ENCODE peak calls at places on chromosome 15, in five cellular contexts. E is H9, D is H1, J is neuronal stem cell, I is trophoblast cell. Y is an unnamed sample.

GRCh38 chr15:34900748-34901147 is 68.8 kb downstream of the AQR start:
- DNase-seq in D (no peak), E (no peak), I (no peak), J (no peak), Y (no peak)

GRCh38 chr15:60390931-60391501 is 6.8 kb downstream of the ANXA2 start:
- DNase-seq in I (peak), D (no peak), E (peak), J (peak), Y (peak)

GRCh38 chr15:67720556-67721175 is 104.6 kb upstream of the SKOR1 start:
- DNase-seq in J (no peak), D (no peak), I (no peak), E (no peak), Y (no peak)

GRCh38 chr15:63599401-63600000 is 2.3 kb downstream of the FBXL22 start:
- DNase-seq in I (peak), J (no peak), D (peak), E (peak), Y (peak)

GRCh38 chr15:35693286-35693685 is 147.3 kb upstream of the DPH6 start:
- DNase-seq in E (no peak), J (no peak), D (no peak), I (peak), Y (no peak)

GRCh38 chr15:65547841-65548240 is 17.6 kb downstream of the HACD3 start:
- DNase-seq in E (no peak), J (no peak), I (no peak), D (no peak), Y (no peak)

GRCh38 chr15:63497642-63498100 is 6.7 kb upstream of the USP3 start:
- DNase-seq in E (no peak), I (no peak), D (no peak), J (no peak), Y (peak)

GRCh38 chr15:48076454-48076853 is 44.3 kb upstream of the SLC24A5 start:
- DNase-seq in E (no peak), D (no peak), I (no peak), J (no peak), Y (peak)

GRCh38 chr15:73602992-73603391 is 30.2 kb downstream of the NPTN start:
- DNase-seq in D (no peak), J (no peak), I (peak), E (no peak), Y (peak)

GRCh38 chr15:31084176-31084575 is 17.3 kb downstream of the TRPM1 start:
- DNase-seq in I (no peak), D (no peak), E (no peak), J (no peak), Y (no peak)

GRCh38 chr15:43187544-43188155 is 2.4 kb downstream of the CCNDBP1 start:
- DNase-seq in I (peak), E (no peak), J (no peak), D (no peak), Y (peak)

GRCh38 chr15:79294075-79294474 is 11.6 kb downstream of the ANKRD34C start:
- DNase-seq in D (no peak), E (no peak), I (no peak), J (no peak), Y (no peak)

GRCh38 chr15:62165029-62165792 is at the start of gene C2CD4B:
- DNase-seq in D (peak), E (peak), I (peak), J (peak), Y (peak)

DNA sequence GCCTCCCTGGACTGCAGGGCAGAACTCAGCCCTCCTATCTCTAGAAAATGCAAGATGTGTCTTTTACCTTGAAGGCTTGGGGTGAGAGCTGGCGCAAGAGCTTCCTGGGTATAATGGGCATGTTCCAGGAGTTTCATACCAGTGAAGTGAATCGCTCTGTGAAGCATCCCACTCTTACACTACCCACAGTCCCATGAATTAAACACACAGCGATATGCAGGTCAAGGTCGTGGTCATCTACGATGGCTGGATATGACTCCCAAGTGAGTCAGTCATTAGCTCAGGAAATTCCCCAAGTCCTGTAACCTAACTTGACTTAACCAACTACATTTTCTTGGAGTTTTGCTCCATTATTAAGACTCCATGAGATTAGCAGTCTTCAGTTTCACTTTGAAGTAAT is 439.7 kb downstream of the NTRK3 start:
- DNase-seq in D (no peak), I (peak), E (no peak), J (no peak), Y (peak)
- H2BK120ac ChIP-seq in D (no peak), I (no peak), E (no peak), J (no peak), Y (peak)

DNA sequence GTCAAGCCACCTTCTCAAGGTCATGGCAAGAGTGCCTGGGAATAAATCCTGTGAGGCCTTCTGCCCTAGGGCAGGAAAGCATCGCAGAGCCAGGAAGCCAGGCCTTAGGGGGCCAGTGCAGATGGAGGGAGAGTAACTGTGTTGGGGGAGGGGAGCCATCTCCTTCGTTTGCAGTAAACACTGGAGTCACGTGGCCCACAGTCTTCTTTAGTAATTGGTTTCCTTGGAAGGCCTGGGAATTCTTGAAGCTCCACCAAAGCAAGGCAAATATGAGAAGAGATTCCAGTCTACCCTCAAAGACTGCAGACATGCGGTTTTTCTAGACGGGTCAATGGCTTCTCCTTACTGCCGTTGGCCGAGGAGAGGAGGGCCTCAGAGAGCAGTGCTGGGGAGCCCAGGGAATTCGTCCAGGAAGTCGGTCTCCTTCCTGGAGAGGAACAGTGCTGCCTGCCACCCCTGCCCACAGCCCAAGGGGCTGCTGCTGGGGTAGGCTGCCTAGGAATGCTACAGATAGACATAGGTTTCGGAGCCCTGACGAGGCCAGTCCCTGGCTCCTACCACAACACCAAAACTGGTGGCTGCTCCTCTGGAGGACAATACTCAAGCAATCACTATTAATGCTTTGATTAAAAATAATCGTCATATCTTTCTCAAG is 30.6 kb downstream of the ANP32A start:
- DNase-seq in J (no peak), D (no peak), I (peak), E (peak), Y (peak)
- H2BK12ac ChIP-seq in J (no peak), D (peak), I (no peak), E (no peak), Y (peak)

DNA sequence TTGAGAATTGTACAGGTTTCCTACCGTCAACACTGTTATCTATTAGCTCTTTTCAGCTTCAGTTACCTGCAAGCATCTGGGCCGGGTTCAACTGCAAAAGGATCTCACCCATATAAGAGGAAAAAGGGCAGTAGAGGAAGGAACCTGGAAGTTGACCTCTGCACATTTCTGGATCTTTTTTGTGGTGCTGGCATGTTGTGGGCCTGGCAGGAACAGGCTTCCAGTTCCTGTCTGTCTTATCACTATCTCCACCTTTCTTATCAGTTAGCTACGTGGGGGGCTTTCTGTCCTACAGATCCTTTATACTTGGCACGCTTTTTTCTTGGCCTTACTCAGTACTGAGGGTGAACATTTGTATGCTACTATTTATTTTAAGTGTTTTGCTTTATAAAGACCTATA is 42.2 kb upstream of the TJP1 start:
- DNase-seq in E (no peak), I (no peak), D (no peak), J (no peak), Y (no peak)
- H2BK120ac ChIP-seq in E (no peak), I (no peak), D (no peak), J (no peak), Y (no peak)

GRCh38 chr15:56732135-56732880 is 1.0 kb downstream of the ZNF280D start:
- DNase-seq in J (peak), I (peak), E (no peak), D (no peak), Y (peak)
- H2BK12ac ChIP-seq in J (no peak), I (no peak), E (no peak), D (no peak), Y (no peak)

GRCh38 chr15:99443056-99443756 is 122.6 kb upstream of the MEF2A start:
- DNase-seq in D (no peak), I (no peak), E (no peak), J (no peak), Y (no peak)
- H2BK120ac ChIP-seq in D (no peak), I (no peak), E (no peak), J (no peak), Y (peak)

GRCh38 chr15:96388673-96389072 is 58.2 kb downstream of the NR2F2 start:
- DNase-seq in D (no peak), J (no peak), I (no peak), E (no peak), Y (no peak)

GRCh38 chr15:96393209-96393513 is 62.7 kb downstream of the NR2F2 start:
- DNase-seq in J (no peak), D (no peak), E (no peak), I (peak), Y (no peak)

GRCh38 chr15:96390986-96391385 is 60.5 kb downstream of the NR2F2 start:
- DNase-seq in D (no peak), I (peak), J (no peak), E (no peak), Y (no peak)

GRCh38 chr15:96395687-96396086 is 65.2 kb downstream of the NR2F2 start:
- DNase-seq in D (no peak), E (no peak), I (no peak), J (no peak), Y (no peak)

GRCh38 chr15:96392380-96393208 is 62.1 kb downstream of the NR2F2 start:
- DNase-seq in I (no peak), J (no peak), E (peak), D (peak), Y (no peak)
- H2BK12ac ChIP-seq in I (no peak), J (no peak), E (no peak), D (peak), Y (no peak)

DNA sequence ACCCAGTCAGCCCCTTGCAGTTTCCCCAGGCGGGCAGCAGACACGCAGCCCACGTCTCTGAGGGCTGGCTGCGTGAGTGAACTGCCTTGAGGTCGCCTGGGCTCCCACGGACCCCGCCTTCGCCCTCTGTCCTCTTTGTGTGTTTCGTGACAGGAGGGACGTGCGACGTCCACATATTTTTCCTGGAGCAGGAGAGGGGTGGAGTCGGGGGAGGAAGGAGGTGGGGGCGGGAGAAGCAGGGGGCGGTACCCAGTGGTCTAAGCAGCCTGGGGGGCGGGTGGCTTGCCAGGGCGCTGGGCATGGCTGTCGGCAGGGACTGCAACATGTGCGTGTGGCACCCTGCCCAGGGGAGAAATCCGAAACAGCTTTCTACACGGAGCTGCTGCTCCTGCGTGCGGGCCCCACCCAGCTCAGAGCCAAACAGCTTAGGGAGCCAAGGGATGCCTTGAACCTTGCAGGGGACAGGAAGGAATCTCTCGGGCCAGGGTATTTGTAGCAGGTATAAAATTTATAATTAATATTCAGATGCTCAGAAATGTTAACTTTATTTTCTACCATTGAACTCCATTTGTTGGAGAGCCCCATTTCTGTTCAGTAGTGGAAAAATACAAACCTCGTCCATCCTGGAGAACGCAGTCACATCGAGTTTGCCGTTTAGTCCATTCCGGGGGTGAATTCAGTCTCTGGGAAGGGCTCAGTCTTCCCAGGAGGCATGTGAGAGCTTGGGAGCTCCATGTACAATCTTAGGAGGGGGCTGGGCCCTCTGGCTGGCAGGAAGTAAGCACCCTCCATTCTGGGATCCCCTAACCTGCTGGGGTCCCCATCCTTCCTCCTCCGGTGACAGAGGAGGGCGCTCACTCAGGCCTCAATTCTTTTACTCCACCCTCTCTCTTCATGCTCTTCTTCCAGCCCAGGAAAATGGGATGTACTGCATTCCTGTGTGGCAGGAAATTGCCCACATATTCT is 79.1 kb upstream of the MEF2A start:
- DNase-seq in D (no peak), I (no peak), J (peak), E (peak), Y (peak)
- H2BK120ac ChIP-seq in D (no peak), I (no peak), J (no peak), E (no peak), Y (peak)

DNA sequence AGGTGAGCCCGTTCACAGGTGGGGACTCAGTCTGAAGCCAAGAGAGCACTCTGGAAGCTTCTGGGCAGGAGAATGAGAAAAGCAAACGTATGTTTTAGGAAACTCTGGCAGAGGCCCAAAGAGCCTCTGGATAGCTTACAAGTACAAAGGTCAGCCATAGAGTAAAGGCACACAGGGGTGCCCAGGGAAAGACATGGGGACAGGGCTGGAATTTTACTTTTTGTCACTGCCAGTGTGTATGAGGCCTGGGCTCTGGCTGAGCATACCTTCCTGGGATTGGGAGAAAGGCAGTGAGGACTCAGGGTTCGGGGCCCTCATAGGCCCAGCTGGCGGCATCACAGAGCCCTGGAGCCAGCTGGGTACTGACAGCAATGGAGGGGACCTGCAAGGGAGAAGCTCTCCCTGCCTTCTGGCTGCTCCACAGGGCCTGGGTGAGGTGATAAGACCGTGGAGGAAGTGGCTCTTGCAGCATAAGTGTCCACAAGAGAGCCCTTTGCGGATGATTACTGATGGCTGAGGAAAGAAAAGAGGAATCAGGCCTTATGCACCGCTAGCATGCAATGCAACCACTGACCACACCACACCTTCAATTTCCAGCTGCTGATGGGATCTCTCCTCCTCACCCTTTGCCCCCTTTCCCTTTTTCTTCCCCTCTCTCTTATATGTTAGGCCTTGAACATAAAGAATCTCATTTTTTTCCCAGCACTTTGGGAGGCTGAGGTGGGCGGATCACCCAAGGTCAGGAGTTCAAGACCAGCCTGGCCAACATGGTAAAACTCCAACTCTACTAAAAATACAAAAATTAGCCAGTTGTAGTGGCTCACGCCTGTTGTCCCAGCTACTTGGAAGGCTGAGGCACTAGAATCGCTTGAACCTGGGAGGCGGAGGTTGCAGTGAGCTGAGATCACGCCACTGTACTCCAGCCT is 25.1 kb upstream of the BCL2L10 start:
- DNase-seq in I (no peak), E (no peak), J (no peak), D (no peak), Y (peak)
- H2BK12ac ChIP-seq in I (no peak), E (no peak), J (no peak), D (no peak), Y (no peak)